ENCODE peak calls at places on chromosome 17, in nine cellular contexts. A is heart left ventricle, D is stomach, C is prostate gland, W is adrenal gland, Q is vagina, M is uterus, I is esophagus squamous epithelium, F is tibial nerve. B is an unnamed sample.
A peak's percentile ranks its signal among the peaks of the same experiment; 100 is the strongest.

GRCh38 chr17:78600181-78600651 is 23.0 kb upstream of the DNAH17 start:
- DNase-seq in Q (no peak), D (no peak), A (no peak), W (no peak), I (no peak), F (no peak), C (no peak), M (no peak), B (no peak)

GRCh38 chr17:72176516-72176851 is 55.7 kb downstream of the SOX9 start:
- DNase-seq in I (no peak), M (no peak), W (no peak), D (no peak), A (no peak), Q (no peak), C (no peak), F (no peak), B (no peak)

GRCh38 chr17:64707077-64707591 is 45.0 kb upstream of the SMURF2 start:
- DNase-seq in C (peak; percentile 64), M (peak; percentile 87), F (peak; percentile 81), I (peak; percentile 14), Q (peak; percentile 95), W (peak; percentile 92), D (peak; percentile 77), A (peak; percentile 90), B (peak; percentile 77)

GRCh38 chr17:60086822-60087591 is 8.3 kb upstream of the HEATR6 start:
- DNase-seq in Q (no peak), D (no peak), A (no peak), C (no peak), M (no peak), F (no peak), W (no peak), I (no peak), B (no peak)

GRCh38 chr17:48190871-48191270 is 83.3 kb downstream of the SNX11 start:
- DNase-seq in Q (no peak), A (no peak), D (no peak), W (no peak), I (no peak), F (no peak), C (no peak), M (no peak), B (no peak)

GRCh38 chr17:69404398-69404797 is 10.1 kb upstream of the MAP2K6 start:
- DNase-seq in C (no peak), F (no peak), I (no peak), D (no peak), W (no peak), M (no peak), A (no peak), Q (no peak), B (no peak)

GRCh38 chr17:6413073-6413472 is 21.8 kb downstream of the AIPL1 start:
- DNase-seq in Q (no peak), D (no peak), F (no peak), M (no peak), I (no peak), A (no peak), C (no peak), W (no peak), B (no peak)

GRCh38 chr17:9880582-9880999 is 24.5 kb downstream of the RCVRN start:
- DNase-seq in D (no peak), M (no peak), C (no peak), A (no peak), Q (no peak), W (no peak), I (no peak), F (no peak), B (no peak)

GRCh38 chr17:63675231-63675606 is 24.7 kb downstream of the LIMD2 start:
- DNase-seq in F (no peak), D (no peak), W (no peak), M (no peak), C (no peak), A (peak; percentile 43), Q (no peak), I (no peak), B (no peak)

GRCh38 chr17:63680700-63681099 is 19.2 kb downstream of the LIMD2 start:
- DNase-seq in M (no peak), Q (no peak), D (no peak), A (no peak), I (no peak), F (no peak), C (no peak), W (no peak), B (no peak)

GRCh38 chr17:63679214-63679613 is 20.7 kb downstream of the LIMD2 start:
- DNase-seq in A (no peak), Q (no peak), D (no peak), W (no peak), M (no peak), F (no peak), I (no peak), C (no peak), B (no peak)

GRCh38 chr17:63676540-63676933 is 23.4 kb downstream of the LIMD2 start:
- DNase-seq in Q (no peak), A (no peak), C (no peak), I (no peak), W (no peak), F (no peak), M (no peak), D (no peak), B (no peak)

DNA sequence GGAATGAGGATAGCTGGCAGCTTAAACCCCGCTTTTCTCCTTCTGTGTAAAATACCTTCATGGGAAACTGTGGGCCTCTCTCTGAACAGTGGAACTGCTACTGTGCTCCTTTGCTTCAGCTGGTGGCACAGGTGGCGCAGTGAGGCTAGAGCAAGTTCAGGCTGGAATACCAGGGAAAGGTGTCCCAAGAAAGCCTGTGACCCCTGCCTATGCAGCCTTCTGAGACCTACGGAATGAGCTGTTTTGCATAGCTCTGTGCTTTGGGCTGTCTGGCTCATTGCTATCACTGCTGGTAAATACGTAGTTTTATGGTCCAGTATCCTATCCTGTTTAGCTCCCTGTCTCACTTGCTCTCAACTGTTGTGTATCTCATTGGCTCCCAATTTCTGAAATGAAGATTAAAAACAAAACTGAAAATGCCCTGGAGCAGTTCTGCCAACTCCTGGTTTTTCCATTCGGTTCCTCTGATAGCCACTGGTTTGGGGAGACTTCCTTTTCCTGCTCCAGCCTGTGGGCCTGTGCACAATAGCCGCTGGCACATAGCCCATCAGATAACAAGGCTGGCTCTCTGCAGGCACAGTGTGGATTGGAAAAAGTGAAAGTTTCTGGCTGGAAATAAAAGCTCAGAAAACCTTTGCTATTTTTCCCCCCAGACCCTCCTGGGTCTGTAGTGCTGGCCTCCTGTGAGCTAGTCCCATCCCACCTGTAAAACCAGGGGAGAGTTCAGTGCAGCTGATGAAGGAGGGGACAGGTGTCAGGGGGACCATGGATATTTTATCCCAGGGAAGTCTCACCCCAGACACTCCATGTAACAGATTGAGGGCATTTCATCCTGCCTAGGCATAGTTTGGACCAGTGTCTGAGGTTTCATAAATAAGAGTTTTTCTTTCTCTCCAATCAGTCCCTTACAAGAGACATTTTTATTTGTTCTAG is 24.1 kb downstream of the LIMD2 start:
- DNase-seq in Q (no peak), D (peak; percentile 93), I (no peak), F (peak; percentile 79), A (peak; percentile 82), C (peak; percentile 94), W (peak; percentile 95), M (peak; percentile 84), B (peak; percentile 69)
- H3K27ac ChIP-seq in Q (peak overlapping the region; percentile 58), D (peak overlapping the region; percentile 94), I (peak overlapping the region; percentile 53), F (peak overlapping the region; percentile 88), A (peak overlapping the region; percentile 61), C (peak overlapping the region; percentile 82), W (peak overlapping the region; percentile 92), M (peak overlapping the region; percentile 65), B (peak overlapping the region; percentile 81)

DNA sequence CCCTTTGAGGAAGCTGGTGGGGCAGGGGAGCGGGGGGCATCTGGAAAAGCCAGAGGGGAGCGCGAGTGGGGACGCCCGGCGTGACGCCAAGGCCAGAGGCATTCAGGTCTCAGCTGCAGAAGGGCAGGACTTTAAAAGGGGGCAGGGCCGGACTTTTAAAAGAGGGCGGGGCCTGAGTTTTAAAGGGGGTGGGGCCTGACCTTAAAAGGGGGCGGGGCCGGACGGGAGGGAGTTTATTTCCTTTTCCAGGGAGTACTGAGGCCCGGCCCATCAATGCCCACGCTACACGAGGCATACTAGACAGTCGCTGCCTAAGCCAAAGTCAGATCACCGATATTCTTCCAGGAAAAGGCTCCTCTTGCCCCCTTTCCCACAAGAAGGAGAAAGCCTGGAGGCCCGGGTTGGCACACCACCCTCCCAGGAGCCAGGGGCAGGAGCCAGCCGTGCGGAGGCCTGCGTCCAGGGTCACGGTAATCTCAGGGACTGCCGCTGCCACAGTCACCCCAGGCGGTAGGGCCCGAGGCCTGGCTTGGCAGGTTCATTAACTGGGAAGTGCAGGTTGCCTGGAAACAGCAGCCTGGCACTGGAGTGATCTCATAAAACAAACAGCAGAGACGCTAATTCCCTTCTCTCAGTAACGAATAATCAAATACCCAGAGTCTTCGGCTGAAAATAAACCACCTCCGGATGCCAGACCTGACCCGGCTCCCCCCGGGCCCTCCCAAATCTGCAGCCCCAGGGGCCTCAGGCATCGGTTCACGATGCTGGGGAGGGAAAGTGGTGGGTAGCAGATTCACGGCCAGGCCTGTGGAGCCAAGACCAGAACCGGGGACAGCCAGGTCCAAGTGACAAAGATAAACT is 90.7 kb downstream of the TIMM22 start:
- DNase-seq in W (peak; percentile 92), M (peak; percentile 77), C (peak; percentile 89), F (peak; percentile 49), Q (no peak), D (peak; percentile 91), I (no peak), A (peak; percentile 78), B (peak; percentile 90)
- TF ChIP-seq POLR2A in W (no peak), M (no peak), C (peak; percentile 12), F (no peak), Q (no peak), D (no peak), I (no peak), A (no peak), B (no peak)

GRCh38 chr17:77308768-77309726 is 168.3 kb downstream of the SEC14L1 start:
- DNase-seq in A (no peak), D (no peak), C (no peak), F (no peak), W (peak; percentile 73), M (peak; percentile 52), I (no peak), Q (no peak), B (no peak)

GRCh38 chr17:77306790-77307478 is 166.2 kb downstream of the SEC14L1 start:
- DNase-seq in W (no peak), D (no peak), F (no peak), I (no peak), A (no peak), M (no peak), C (no peak), Q (no peak), B (no peak)

GRCh38 chr17:77306048-77306789 is 165.4 kb downstream of the SEC14L1 start:
- DNase-seq in W (no peak), D (no peak), C (no peak), Q (no peak), F (no peak), M (no peak), A (no peak), I (no peak), B (peak; percentile 66)

GRCh38 chr17:77310336-77310735 is 169.6 kb downstream of the SEC14L1 start:
- DNase-seq in A (no peak), I (no peak), C (no peak), Q (no peak), D (no peak), W (no peak), M (no peak), F (no peak), B (no peak)

DNA sequence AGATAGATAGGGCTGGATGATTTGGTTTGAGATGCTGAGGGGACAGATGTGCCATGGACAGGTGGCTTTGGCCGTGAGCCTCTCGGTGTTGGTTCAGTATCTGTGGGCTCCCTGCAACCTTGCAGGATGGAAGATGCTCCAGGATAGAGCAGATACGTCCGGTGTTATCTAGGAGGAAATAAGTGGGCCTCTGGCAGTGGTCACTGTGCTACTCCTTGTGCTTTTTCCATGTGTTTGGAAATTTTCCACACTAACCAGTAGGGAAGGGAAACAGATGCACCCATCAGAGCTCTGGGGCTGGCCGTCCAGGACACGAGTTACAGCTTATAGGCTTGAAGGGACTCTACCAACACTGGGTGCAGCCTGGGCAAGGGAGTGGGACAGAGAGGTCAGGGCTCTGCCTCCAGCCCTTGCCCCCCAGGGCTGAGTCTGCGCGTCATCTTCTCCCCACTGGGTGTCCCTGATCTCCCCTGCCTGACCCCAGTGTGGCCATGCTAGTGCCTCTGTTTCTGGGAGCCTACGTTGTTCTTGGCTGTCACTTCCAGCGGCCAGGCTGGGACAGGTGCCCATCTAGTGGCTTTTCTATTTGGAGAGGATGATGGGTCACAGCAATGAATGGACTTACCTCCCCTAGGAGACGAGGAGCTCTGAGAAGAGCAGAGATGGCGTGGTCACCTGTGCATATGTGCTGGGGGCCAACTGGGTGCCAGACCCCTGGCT is 166.9 kb downstream of the SEC14L1 start:
- DNase-seq in F (no peak), D (no peak), W (no peak), M (no peak), Q (no peak), A (no peak), C (no peak), I (no peak), B (no peak)
- H3K27ac ChIP-seq in F (no peak overlapping the region), D (no peak overlapping the region), W (no peak overlapping the region), M (no peak overlapping the region), Q (peak overlapping the region; percentile 85), A (no peak overlapping the region), C (no peak overlapping the region), I (no peak overlapping the region), B (no peak overlapping the region)

GRCh38 chr17:8158267-8159031 is 4.3 kb downstream of the VAMP2 start:
- DNase-seq in Q (peak; percentile 95), M (peak; percentile 95), W (peak; percentile 95), C (peak; percentile 90), D (peak; percentile 97), A (peak; percentile 91), I (peak; percentile 71), F (peak; percentile 98), B (peak; percentile 93)
- TF ChIP-seq POLR2A in Q (no peak), M (no peak), W (peak; percentile 31), C (no peak), D (no peak), A (no peak), I (no peak), F (peak; percentile 29), B (no peak)